ENCODE peak calls at places on chromosome 2, in ten cellular contexts. One of them, this sample, is unnamed. For H3K4me1, the result is how much of the 10 kb centered on the place peaks cover.

GRCh38 chr2:237171396-237171795 is 85.7 kb downstream of the COPS8 start:
- DNase-seq in NT2/D1: no peak
- DNase-seq in thoracic aorta: no peak
- DNase-seq in hepatocyte: peak
- DNase-seq in mammary epithelial cell: peak
- DNase-seq in neural progenitor cell: no peak
- DNase-seq in tibial nerve: no peak
- DNase-seq in right cardiac atrium: no peak
- DNase-seq in small intestine: peak
- DNase-seq in right atrium auricular region: peak
- DNase-seq in this sample: no peak

GRCh38 chr2:100580474-100581264 is 17.9 kb downstream of the PDCL3 start:
- DNase-seq in NT2/D1: no peak
- DNase-seq in thoracic aorta: no peak
- DNase-seq in hepatocyte: no peak
- DNase-seq in mammary epithelial cell: no peak
- DNase-seq in neural progenitor cell: no peak
- DNase-seq in tibial nerve: no peak
- DNase-seq in right cardiac atrium: no peak
- DNase-seq in small intestine: peak
- DNase-seq in right atrium auricular region: no peak
- DNase-seq in this sample: peak

GRCh38 chr2:8636691-8637636 is 44.9 kb upstream of the ID2 start:
- DNase-seq in NT2/D1: no peak
- DNase-seq in thoracic aorta: no peak
- DNase-seq in hepatocyte: peak
- DNase-seq in mammary epithelial cell: no peak
- DNase-seq in neural progenitor cell: peak
- DNase-seq in tibial nerve: no peak
- DNase-seq in right cardiac atrium: no peak
- DNase-seq in small intestine: no peak
- DNase-seq in right atrium auricular region: no peak
- DNase-seq in this sample: peak

GRCh38 chr2:112541315-112542122 is 746 bp upstream of the POLR1B start:
- DNase-seq in NT2/D1: peak
- DNase-seq in thoracic aorta: peak
- DNase-seq in hepatocyte: peak
- DNase-seq in mammary epithelial cell: no peak
- DNase-seq in neural progenitor cell: peak
- DNase-seq in tibial nerve: peak
- DNase-seq in right cardiac atrium: peak
- DNase-seq in small intestine: peak
- DNase-seq in right atrium auricular region: peak
- DNase-seq in this sample: peak

GRCh38 chr2:1791670-1792069 is 47.4 kb upstream of the PXDN start:
- DNase-seq in NT2/D1: no peak
- DNase-seq in thoracic aorta: no peak
- DNase-seq in hepatocyte: no peak
- DNase-seq in mammary epithelial cell: no peak
- DNase-seq in neural progenitor cell: no peak
- DNase-seq in tibial nerve: no peak
- DNase-seq in right cardiac atrium: no peak
- DNase-seq in small intestine: no peak
- DNase-seq in right atrium auricular region: no peak
- DNase-seq in this sample: no peak

GRCh38 chr2:239818531-239819011 is 206.6 kb downstream of the NDUFA10 start:
- DNase-seq in NT2/D1: no peak
- DNase-seq in thoracic aorta: no peak
- DNase-seq in hepatocyte: no peak
- DNase-seq in mammary epithelial cell: no peak
- DNase-seq in neural progenitor cell: no peak
- DNase-seq in tibial nerve: no peak
- DNase-seq in right cardiac atrium: no peak
- DNase-seq in small intestine: no peak
- DNase-seq in right atrium auricular region: no peak
- DNase-seq in this sample: peak

GRCh38 chr2:203705184-203705583 is 1.3 kb upstream of the CD28 start:
- DNase-seq in NT2/D1: no peak
- DNase-seq in thoracic aorta: no peak
- DNase-seq in hepatocyte: no peak
- DNase-seq in mammary epithelial cell: no peak
- DNase-seq in neural progenitor cell: no peak
- DNase-seq in tibial nerve: no peak
- DNase-seq in right cardiac atrium: no peak
- DNase-seq in small intestine: no peak
- DNase-seq in right atrium auricular region: no peak
- DNase-seq in this sample: no peak

GRCh38 chr2:218857371-218858137 is 2.1 kb upstream of the WNT6 start:
- DNase-seq in NT2/D1: no peak
- DNase-seq in thoracic aorta: no peak
- DNase-seq in hepatocyte: no peak
- DNase-seq in mammary epithelial cell: no peak
- DNase-seq in neural progenitor cell: no peak
- DNase-seq in tibial nerve: no peak
- DNase-seq in right cardiac atrium: no peak
- DNase-seq in small intestine: no peak
- DNase-seq in right atrium auricular region: no peak
- DNase-seq in this sample: peak

GRCh38 chr2:212998629-212999359 is 152.6 kb downstream of the IKZF2 start:
- DNase-seq in NT2/D1: no peak
- DNase-seq in thoracic aorta: no peak
- DNase-seq in hepatocyte: no peak
- DNase-seq in mammary epithelial cell: peak
- DNase-seq in neural progenitor cell: no peak
- DNase-seq in tibial nerve: no peak
- DNase-seq in right cardiac atrium: no peak
- DNase-seq in small intestine: no peak
- DNase-seq in right atrium auricular region: no peak
- DNase-seq in this sample: no peak

GRCh38 chr2:48600204-48600813 is 17.3 kb upstream of the GTF2A1L start:
- DNase-seq in NT2/D1: peak
- DNase-seq in thoracic aorta: no peak
- DNase-seq in hepatocyte: peak
- DNase-seq in mammary epithelial cell: peak
- DNase-seq in neural progenitor cell: peak
- DNase-seq in tibial nerve: no peak
- DNase-seq in right cardiac atrium: no peak
- DNase-seq in small intestine: peak
- DNase-seq in right atrium auricular region: no peak
- DNase-seq in this sample: no peak

GRCh38 chr2:197813093-197813787 is 8.8 kb downstream of the PLCL1 start:
- DNase-seq in NT2/D1: no peak
- DNase-seq in thoracic aorta: no peak
- DNase-seq in hepatocyte: peak
- DNase-seq in mammary epithelial cell: peak
- DNase-seq in neural progenitor cell: no peak
- DNase-seq in tibial nerve: no peak
- DNase-seq in right cardiac atrium: no peak
- DNase-seq in small intestine: peak
- DNase-seq in right atrium auricular region: no peak
- DNase-seq in this sample: no peak

GRCh38 chr2:26637811-26638310 is 3.3 kb downstream of the CIB4 start:
- DNase-seq in NT2/D1: no peak
- DNase-seq in thoracic aorta: no peak
- DNase-seq in hepatocyte: no peak
- DNase-seq in mammary epithelial cell: no peak
- DNase-seq in neural progenitor cell: no peak
- DNase-seq in tibial nerve: no peak
- DNase-seq in right cardiac atrium: no peak
- DNase-seq in small intestine: no peak
- DNase-seq in right atrium auricular region: no peak
- DNase-seq in this sample: peak

GRCh38 chr2:31192396-31193065 is 24.8 kb downstream of the CAPN14 start:
- DNase-seq in NT2/D1: no peak
- DNase-seq in thoracic aorta: no peak
- DNase-seq in hepatocyte: no peak
- DNase-seq in mammary epithelial cell: no peak
- DNase-seq in neural progenitor cell: no peak
- DNase-seq in tibial nerve: no peak
- DNase-seq in right cardiac atrium: no peak
- DNase-seq in small intestine: no peak
- DNase-seq in right atrium auricular region: no peak
- DNase-seq in this sample: no peak

GRCh38 chr2:223563462-223563861 is 38.7 kb downstream of the SCG2 start:
- DNase-seq in NT2/D1: no peak
- DNase-seq in thoracic aorta: no peak
- DNase-seq in hepatocyte: peak
- DNase-seq in mammary epithelial cell: peak
- DNase-seq in neural progenitor cell: no peak
- DNase-seq in tibial nerve: no peak
- DNase-seq in right cardiac atrium: no peak
- DNase-seq in small intestine: peak
- DNase-seq in right atrium auricular region: no peak
- DNase-seq in this sample: no peak

GRCh38 chr2:120572226-120572625 is 163.4 kb upstream of the GLI2 start:
- DNase-seq in NT2/D1: no peak
- DNase-seq in thoracic aorta: no peak
- DNase-seq in hepatocyte: no peak
- DNase-seq in mammary epithelial cell: no peak
- DNase-seq in neural progenitor cell: no peak
- DNase-seq in tibial nerve: no peak
- DNase-seq in right cardiac atrium: no peak
- DNase-seq in small intestine: no peak
- DNase-seq in right atrium auricular region: no peak
- DNase-seq in this sample: no peak

GRCh38 chr2:128325665-128326181 is 7.1 kb upstream of the HS6ST1 start:
- DNase-seq in NT2/D1: no peak
- DNase-seq in thoracic aorta: no peak
- DNase-seq in hepatocyte: no peak
- DNase-seq in mammary epithelial cell: no peak
- DNase-seq in neural progenitor cell: no peak
- DNase-seq in tibial nerve: no peak
- DNase-seq in right cardiac atrium: peak
- DNase-seq in small intestine: no peak
- DNase-seq in right atrium auricular region: peak
- DNase-seq in this sample: no peak

GRCh38 chr2:241896746-241897201 is 27.2 kb downstream of the RTP5 start:
- DNase-seq in NT2/D1: no peak
- DNase-seq in thoracic aorta: no peak
- DNase-seq in hepatocyte: no peak
- DNase-seq in mammary epithelial cell: no peak
- DNase-seq in neural progenitor cell: no peak
- DNase-seq in tibial nerve: peak
- DNase-seq in right cardiac atrium: no peak
- DNase-seq in small intestine: no peak
- DNase-seq in right atrium auricular region: no peak
- DNase-seq in this sample: peak

GRCh38 chr2:241898681-241899270 is 29.2 kb downstream of the RTP5 start:
- DNase-seq in NT2/D1: no peak
- DNase-seq in thoracic aorta: no peak
- DNase-seq in hepatocyte: no peak
- DNase-seq in mammary epithelial cell: no peak
- DNase-seq in neural progenitor cell: no peak
- DNase-seq in tibial nerve: no peak
- DNase-seq in right cardiac atrium: no peak
- DNase-seq in small intestine: no peak
- DNase-seq in right atrium auricular region: no peak
- DNase-seq in this sample: peak

GRCh38 chr2:241895427-241895731 is 25.9 kb downstream of the RTP5 start:
- DNase-seq in NT2/D1: no peak
- DNase-seq in thoracic aorta: no peak
- DNase-seq in hepatocyte: no peak
- DNase-seq in mammary epithelial cell: no peak
- DNase-seq in neural progenitor cell: no peak
- DNase-seq in tibial nerve: peak
- DNase-seq in right cardiac atrium: no peak
- DNase-seq in small intestine: no peak
- DNase-seq in right atrium auricular region: no peak
- DNase-seq in this sample: no peak

GRCh38 chr2:241895732-241896641 is 26.5 kb downstream of the RTP5 start:
- DNase-seq in NT2/D1: no peak
- DNase-seq in thoracic aorta: no peak
- DNase-seq in hepatocyte: peak
- DNase-seq in mammary epithelial cell: peak
- DNase-seq in neural progenitor cell: no peak
- DNase-seq in tibial nerve: peak
- DNase-seq in right cardiac atrium: no peak
- DNase-seq in small intestine: no peak
- DNase-seq in right atrium auricular region: no peak
- DNase-seq in this sample: peak

GRCh38 chr2:241897231-241897916 is 27.8 kb downstream of the RTP5 start:
- DNase-seq in NT2/D1: no peak
- DNase-seq in thoracic aorta: no peak
- DNase-seq in hepatocyte: no peak
- DNase-seq in mammary epithelial cell: no peak
- DNase-seq in neural progenitor cell: no peak
- DNase-seq in tibial nerve: peak
- DNase-seq in right cardiac atrium: no peak
- DNase-seq in small intestine: no peak
- DNase-seq in right atrium auricular region: no peak
- DNase-seq in this sample: peak
- H3K4me1 ChIP-seq in NT2/D1: under half
- H3K4me1 ChIP-seq in thoracic aorta: under half
- H3K4me1 ChIP-seq in hepatocyte: under half
- H3K4me1 ChIP-seq in mammary epithelial cell: under half
- H3K4me1 ChIP-seq in neural progenitor cell: under half
- H3K4me1 ChIP-seq in tibial nerve: under half
- H3K4me1 ChIP-seq in right cardiac atrium: under half
- H3K4me1 ChIP-seq in small intestine: under half
- H3K4me1 ChIP-seq in right atrium auricular region: under half
- H3K4me1 ChIP-seq in this sample: under half

GRCh38 chr2:60442608-60443007 is 110.8 kb downstream of the BCL11A start:
- DNase-seq in NT2/D1: no peak
- DNase-seq in thoracic aorta: no peak
- DNase-seq in hepatocyte: no peak
- DNase-seq in mammary epithelial cell: peak
- DNase-seq in neural progenitor cell: no peak
- DNase-seq in tibial nerve: no peak
- DNase-seq in right cardiac atrium: no peak
- DNase-seq in small intestine: no peak
- DNase-seq in right atrium auricular region: no peak
- DNase-seq in this sample: no peak
- H3K4me1 ChIP-seq in NT2/D1: under half
- H3K4me1 ChIP-seq in thoracic aorta: under half
- H3K4me1 ChIP-seq in hepatocyte: under half
- H3K4me1 ChIP-seq in mammary epithelial cell: under half
- H3K4me1 ChIP-seq in neural progenitor cell: under half
- H3K4me1 ChIP-seq in tibial nerve: under half
- H3K4me1 ChIP-seq in right cardiac atrium: under half
- H3K4me1 ChIP-seq in small intestine: under half
- H3K4me1 ChIP-seq in right atrium auricular region: under half
- H3K4me1 ChIP-seq in this sample: half or more

GRCh38 chr2:56729212-56729611 is 545.4 kb downstream of the CCDC85A start:
- DNase-seq in NT2/D1: no peak
- DNase-seq in thoracic aorta: no peak
- DNase-seq in hepatocyte: no peak
- DNase-seq in mammary epithelial cell: no peak
- DNase-seq in neural progenitor cell: no peak
- DNase-seq in tibial nerve: no peak
- DNase-seq in right cardiac atrium: no peak
- DNase-seq in small intestine: no peak
- DNase-seq in right atrium auricular region: no peak
- DNase-seq in this sample: no peak
- H3K4me1 ChIP-seq in NT2/D1: under half
- H3K4me1 ChIP-seq in thoracic aorta: under half
- H3K4me1 ChIP-seq in hepatocyte: under half
- H3K4me1 ChIP-seq in mammary epithelial cell: under half
- H3K4me1 ChIP-seq in neural progenitor cell: under half
- H3K4me1 ChIP-seq in tibial nerve: under half
- H3K4me1 ChIP-seq in right cardiac atrium: under half
- H3K4me1 ChIP-seq in small intestine: under half
- H3K4me1 ChIP-seq in right atrium auricular region: under half
- H3K4me1 ChIP-seq in this sample: under half

GRCh38 chr2:44186800-44187199 is 18.1 kb downstream of the PPM1B start:
- DNase-seq in NT2/D1: no peak
- DNase-seq in thoracic aorta: no peak
- DNase-seq in hepatocyte: no peak
- DNase-seq in mammary epithelial cell: no peak
- DNase-seq in neural progenitor cell: no peak
- DNase-seq in tibial nerve: no peak
- DNase-seq in right cardiac atrium: no peak
- DNase-seq in small intestine: no peak
- DNase-seq in right atrium auricular region: no peak
- DNase-seq in this sample: no peak
- H3K4me1 ChIP-seq in NT2/D1: under half
- H3K4me1 ChIP-seq in thoracic aorta: half or more
- H3K4me1 ChIP-seq in hepatocyte: under half
- H3K4me1 ChIP-seq in mammary epithelial cell: under half
- H3K4me1 ChIP-seq in neural progenitor cell: under half
- H3K4me1 ChIP-seq in tibial nerve: under half
- H3K4me1 ChIP-seq in right cardiac atrium: under half
- H3K4me1 ChIP-seq in small intestine: under half
- H3K4me1 ChIP-seq in right atrium auricular region: under half
- H3K4me1 ChIP-seq in this sample: under half

This sample was measured in spleen.